ENCODE peak calls at places on chromosomes 11 and 22, in nine cellular contexts. I is H9, F is HCT116, D is PC-3, Q is fibroblast of lung, S is neural progenitor cell, H is IMR-90, Z is PC-9, M is Karpas-422. A is an unnamed sample.

GRCh38 chr11:14015711-14016110 is 53.2 kb downstream of the SPON1 start:
- DNase-seq in I (peak; percentile 46), F (peak; percentile 51), D (peak; percentile 83), Q (peak; percentile 68), S (no peak), H (peak; percentile 81), Z (peak; percentile 90), M (no peak), A (peak; percentile 73)

GRCh38 chr11:92557848-92558247 is 333.2 kb downstream of the FAT3 start:
- DNase-seq in I (no peak), F (no peak), D (no peak), Q (no peak), S (no peak), H (no peak), Z (no peak), M (no peak), A (no peak)

GRCh38 chr11:8258289-8258688 is 5.4 kb downstream of the LMO1 start:
- DNase-seq in I (peak; percentile 16), F (no peak), D (no peak), Q (no peak), S (no peak), H (no peak), Z (no peak), M (no peak), A (no peak)

GRCh38 chr11:45204761-45205160 is 58.3 kb downstream of the PRDM11 start:
- DNase-seq in I (peak; percentile 67), F (no peak), D (no peak), Q (no peak), S (peak; percentile 55), H (no peak), Z (no peak), M (no peak), A (no peak)

GRCh38 chr11:114075891-114076441 is 16.5 kb downstream of the ZBTB16 start:
- DNase-seq in I (peak; percentile 71), F (peak; percentile 6), D (peak; percentile 51), Q (peak; percentile 83), S (peak; percentile 71), H (peak; percentile 24), Z (no peak), M (peak; percentile 55), A (peak; percentile 80)

GRCh38 chr11:122696662-122697061 is 41.1 kb downstream of the UBASH3B start:
- DNase-seq in I (no peak), F (no peak), D (no peak), Q (no peak), S (no peak), H (no peak), Z (no peak), M (peak; percentile 54), A (no peak)

GRCh38 chr11:2740275-2740940 is 40.6 kb upstream of the KCNQ1OT1 start:
- DNase-seq in I (no peak), F (no peak), D (no peak), Q (no peak), S (no peak), H (no peak), Z (no peak), M (no peak), A (no peak)

GRCh38 chr22:41913842-41914534 is 886 bp downstream of the SHISA8 start:
- DNase-seq in I (peak; percentile 72), F (no peak), D (no peak), Q (no peak), S (peak; percentile 74), H (no peak), Z (no peak), M (no peak), A (no peak)

GRCh38 chr22:23743303-23743705 is 7.6 kb downstream of the ZNF70 start:
- DNase-seq in I (no peak), F (no peak), D (no peak), Q (no peak), S (no peak), H (no peak), Z (no peak), M (peak; percentile 34), A (no peak)

GRCh38 chr22:50298937-50299656 is 8.3 kb downstream of the PLXNB2 start:
- DNase-seq in I (no peak), F (no peak), D (no peak), Q (peak; percentile 18), S (peak; percentile 56), H (peak; percentile 11), Z (no peak), M (no peak), A (peak; percentile 70)

GRCh38 chr11:69240332-69241074 is 53.5 kb upstream of the MYEOV start:
- DNase-seq in I (peak; percentile 35), F (peak; percentile 18), D (peak; percentile 56), Q (peak; percentile 17), S (peak; percentile 42), H (peak; percentile 14), Z (no peak), M (peak; percentile 63), A (peak; percentile 40)

GRCh38 chr22:49585695-49586243 is 241.9 kb downstream of the BRD1 start:
- DNase-seq in I (no peak), F (no peak), D (no peak), Q (no peak), S (no peak), H (no peak), Z (no peak), M (no peak), A (no peak)

GRCh38 chr11:3104051-3104714 is 47.0 kb upstream of the CARS1 start:
- DNase-seq in I (peak; percentile 28), F (no peak), D (no peak), Q (no peak), S (no peak), H (no peak), Z (no peak), M (no peak), A (no peak)

GRCh38 chr11:124737638-124738293 is 2.0 kb upstream of the NRGN start:
- DNase-seq in I (no peak), F (no peak), D (no peak), Q (no peak), S (peak; percentile 42), H (no peak), Z (no peak), M (no peak), A (no peak)

GRCh38 chr22:17501679-17502285 is 61.5 kb upstream of the SLC25A18 start:
- DNase-seq in I (no peak), F (peak; percentile 69), D (peak; percentile 73), Q (peak; percentile 86), S (peak; percentile 67), H (peak; percentile 66), Z (no peak), M (peak; percentile 92), A (peak; percentile 76)

GRCh38 chr22:47072642-47072967 is 310.2 kb downstream of the TBC1D22A start:
- DNase-seq in I (peak; percentile 20), F (no peak), D (no peak), Q (no peak), S (no peak), H (no peak), Z (no peak), M (no peak), A (no peak)

GRCh38 chr22:42388130-42388797 is 43.9 kb downstream of the NFAM1 start:
- DNase-seq in I (no peak), F (no peak), D (peak; percentile 9), Q (no peak), S (peak; percentile 75), H (peak; percentile 17), Z (peak; percentile 48), M (no peak), A (no peak)

GRCh38 chr11:503179-503981 is 3.7 kb downstream of the RNH1 start:
- DNase-seq in I (no peak), F (no peak), D (no peak), Q (peak; percentile 78), S (no peak), H (peak; percentile 19), Z (no peak), M (no peak), A (peak; percentile 26)

GRCh38 chr11:102613455-102613854 is 11.7 kb downstream of the MMP20 start:
- DNase-seq in I (no peak), F (no peak), D (no peak), Q (no peak), S (no peak), H (no peak), Z (no peak), M (no peak), A (no peak)
- H2AFZ ChIP-seq in I (no peak overlapping the region), F (peak overlapping the region; percentile 91), D (peak overlapping the region; percentile 45), Q (no peak overlapping the region), S (peak overlapping the region; percentile 36), H (no peak overlapping the region), Z (no peak overlapping the region), M (no peak overlapping the region), A (no peak overlapping the region)

DNA sequence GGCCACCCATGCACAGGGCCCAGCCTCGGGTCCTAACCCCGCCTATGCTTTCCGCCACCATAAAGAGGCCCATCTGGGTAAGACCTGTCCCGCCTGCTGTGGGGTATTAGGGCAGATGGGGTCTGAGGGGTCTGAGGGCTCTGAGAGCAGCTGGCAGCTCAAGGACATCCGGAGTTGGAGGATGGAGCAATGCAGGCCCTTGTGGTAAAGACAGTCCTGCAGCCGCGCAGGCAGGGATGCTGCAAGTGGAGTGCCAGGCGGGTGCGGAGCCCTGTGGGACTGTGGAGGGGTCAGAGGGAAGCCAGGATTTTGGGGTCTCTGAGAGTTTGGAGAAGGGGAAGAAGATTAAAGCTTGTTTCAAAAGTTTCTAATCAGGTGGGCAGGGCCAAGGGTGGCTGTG is 81.3 kb upstream of the PITPNB start:
- DNase-seq in I (no peak), F (no peak), D (no peak), Q (no peak), S (no peak), H (no peak), Z (no peak), M (no peak), A (no peak)
- H2AFZ ChIP-seq in I (no peak overlapping the region), F (no peak overlapping the region), D (no peak overlapping the region), Q (no peak overlapping the region), S (no peak overlapping the region), H (no peak overlapping the region), Z (no peak overlapping the region), M (no peak overlapping the region), A (no peak overlapping the region)

GRCh38 chr11:71248251-71248570 is 4.2 kb downstream of the SHANK2 start:
- DNase-seq in I (no peak), F (no peak), D (no peak), Q (no peak), S (no peak), H (no peak), Z (no peak), M (no peak), A (no peak)
- H2AFZ ChIP-seq in I (no peak overlapping the region), F (no peak overlapping the region), D (no peak overlapping the region), Q (no peak overlapping the region), S (no peak overlapping the region), H (no peak overlapping the region), Z (no peak overlapping the region), M (no peak overlapping the region), A (no peak overlapping the region)

DNA sequence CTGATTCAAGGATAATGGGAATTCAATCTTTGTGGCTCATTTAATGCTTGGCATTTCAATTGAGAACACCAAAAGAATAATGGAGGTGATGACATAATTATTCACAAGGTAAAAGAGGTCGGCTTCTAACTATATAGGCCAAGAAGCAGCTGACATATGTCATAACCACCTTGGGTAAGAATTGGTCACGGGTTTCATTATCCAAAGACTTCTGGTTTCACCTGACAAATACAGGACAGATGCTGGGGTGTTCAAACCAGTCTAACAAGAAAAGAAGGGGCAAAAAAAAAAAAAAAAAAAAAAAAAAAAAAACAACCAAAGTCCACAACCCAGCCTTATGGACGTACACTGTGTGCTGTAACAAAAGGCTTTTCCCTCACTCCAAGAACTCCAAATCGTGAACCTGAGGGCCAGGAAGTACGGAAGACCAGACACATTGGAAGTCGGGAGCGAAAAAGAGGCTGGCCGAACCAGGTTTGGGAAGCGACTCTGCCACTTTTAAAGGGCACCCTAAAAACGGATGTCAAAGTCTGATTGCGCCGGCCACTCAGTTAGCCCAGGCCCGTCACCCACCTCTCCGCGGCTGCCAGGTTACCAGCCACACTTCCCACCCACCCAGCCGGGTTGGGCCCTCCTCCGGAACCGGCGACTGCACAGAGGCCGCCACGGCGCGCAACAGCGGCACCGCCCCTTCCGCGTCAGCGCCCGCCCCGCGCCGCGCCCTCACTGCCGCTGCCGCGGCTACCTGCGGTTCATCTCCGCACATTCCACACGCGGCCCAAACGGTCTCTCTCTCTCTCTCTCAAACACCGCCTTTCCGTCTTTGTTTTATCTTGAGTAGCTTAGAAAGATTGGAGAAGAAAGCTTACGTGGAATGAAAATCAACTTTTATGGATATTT is at the start of gene HARBI1:
- DNase-seq in I (peak; percentile 91), F (peak; percentile 82), D (peak; percentile 86), Q (peak; percentile 89), S (peak; percentile 95), H (peak; percentile 85), Z (peak; percentile 90), M (peak; percentile 96), A (peak; percentile 96)
- H2AFZ ChIP-seq in I (no peak within 1 kb of the TSS), F (peak within 1 kb of the TSS; percentile 83), D (peak within 1 kb of the TSS; percentile 93), Q (peak within 1 kb of the TSS; percentile 78), S (peak within 1 kb of the TSS; percentile 94), H (peak within 1 kb of the TSS; percentile 97), Z (peak within 1 kb of the TSS; percentile 90), M (peak within 1 kb of the TSS; percentile 87), A (peak within 1 kb of the TSS; percentile 91)

A was measured in hepatocyte.